ENCODE peak calls at places on chromosomes 3 and 15, in eight cellular contexts. F is NB4; C is GM12865; S is PC-3; X is dorsolateral prefrontal cortex; D is right cardiac atrium; Y is kidney epithelial cell; Q is CD8-positive, alpha-beta memory T cell. G is an unnamed sample.

GRCh38 chr3:76310059-76310458 is 524.7 kb upstream of the ZNF717 start:
- DNase-seq in F (no peak), C (no peak), S (no peak), X (no peak), D (no peak), Y (no peak), Q (no peak), G (no peak)

GRCh38 chr3:74546426-74546825 is 68.0 kb downstream of the CNTN3 start:
- DNase-seq in F (no peak), C (no peak), S (no peak), X (no peak), D (no peak), Y (no peak), Q (no peak), G (no peak)

GRCh38 chr3:146469206-146470017 is at the start of gene PLSCR2:
- DNase-seq in F (no peak), C (peak), S (peak), X (no peak), D (peak), Y (peak), Q (peak), G (no peak)

GRCh38 chr15:98881526-98882517 is 125.8 kb downstream of the PGPEP1L start:
- DNase-seq in F (peak), C (peak), S (peak), X (no peak), D (peak), Y (no peak), Q (no peak), G (peak)

GRCh38 chr3:189360291-189360690 is 188.5 kb downstream of the TPRG1 start:
- DNase-seq in F (no peak), C (no peak), S (no peak), X (no peak), D (no peak), Y (no peak), Q (no peak), G (no peak)

GRCh38 chr15:26082833-26083174 is 219.7 kb upstream of the ATP10A start:
- DNase-seq in F (no peak), C (no peak), S (no peak), X (no peak), D (no peak), Y (no peak), Q (no peak), G (no peak)

GRCh38 chr3:188400494-188401243 is 246.7 kb downstream of the LPP start:
- DNase-seq in F (no peak), C (peak), S (no peak), X (no peak), D (no peak), Y (no peak), Q (no peak), G (no peak)

GRCh38 chr3:179558742-179559364 is 3.9 kb upstream of the ACTL6A start:
- DNase-seq in F (peak), C (peak), S (peak), X (peak), D (peak), Y (no peak), Q (peak), G (peak)

GRCh38 chr15:64808785-64809453 is 16.5 kb downstream of the PIF1 start:
- DNase-seq in F (no peak), C (no peak), S (no peak), X (no peak), D (no peak), Y (no peak), Q (no peak), G (no peak)

GRCh38 chr3:75395601-75396315 is 268.4 kb upstream of the FRG2C start:
- DNase-seq in F (no peak), C (no peak), S (no peak), X (no peak), D (no peak), Y (no peak), Q (no peak), G (no peak)

GRCh38 chr3:123899300-123899865 is 15.3 kb upstream of the MYLK start:
- DNase-seq in F (no peak), C (no peak), S (peak), X (no peak), D (no peak), Y (no peak), Q (no peak), G (no peak)

GRCh38 chr15:101201411-101202174 is 50.3 kb downstream of the CHSY1 start:
- DNase-seq in F (peak), C (no peak), S (peak), X (peak), D (peak), Y (peak), Q (no peak), G (peak)

GRCh38 chr3:143295201-143296080 is 175.9 kb downstream of the CHST2 start:
- DNase-seq in F (no peak), C (no peak), S (no peak), X (no peak), D (no peak), Y (no peak), Q (no peak), G (no peak)

GRCh38 chr3:101077361-101078011 is 84.3 kb upstream of the ABI3BP start:
- DNase-seq in F (no peak), C (no peak), S (peak), X (no peak), D (no peak), Y (no peak), Q (no peak), G (no peak)

GRCh38 chr3:134460965-134461364 is 24.8 kb downstream of the ANAPC13 start:
- DNase-seq in F (no peak), C (no peak), S (peak), X (no peak), D (no peak), Y (no peak), Q (no peak), G (no peak)

GRCh38 chr3:156577731-156578130 is 22.8 kb upstream of the SSR3 start:
- DNase-seq in F (no peak), C (no peak), S (peak), X (no peak), D (no peak), Y (no peak), Q (no peak), G (no peak)

GRCh38 chr3:78494831-78495230 is 1273.0 kb downstream of the ROBO1 start:
- DNase-seq in F (no peak), C (no peak), S (no peak), X (no peak), D (no peak), Y (no peak), Q (no peak), G (no peak)

GRCh38 chr15:58401276-58401675 is 30.5 kb upstream of the LIPC start:
- DNase-seq in F (no peak), C (no peak), S (no peak), X (no peak), D (no peak), Y (no peak), Q (no peak), G (no peak)

GRCh38 chr3:182713743-182714517 is 79.4 kb upstream of the ATP11B start:
- DNase-seq in F (peak), C (peak), S (peak), X (no peak), D (no peak), Y (peak), Q (no peak), G (peak)

GRCh38 chr3:100252006-100252405 is 8.8 kb upstream of the TBC1D23 start:
- DNase-seq in F (no peak), C (no peak), S (no peak), X (no peak), D (no peak), Y (no peak), Q (no peak), G (no peak)

GRCh38 chr3:71218508-71218907 is 365.0 kb downstream of the FOXP1 start:
- DNase-seq in F (no peak), C (no peak), S (no peak), X (no peak), D (no peak), Y (no peak), Q (no peak), G (no peak)

GRCh38 chr15:23422099-23422945 is 24.7 kb downstream of the GOLGA6L2 start:
- DNase-seq in F (no peak), C (no peak), S (no peak), X (no peak), D (no peak), Y (no peak), Q (no peak), G (no peak)

GRCh38 chr3:120512655-120513054 is 61.9 kb upstream of the FSTL1 start:
- DNase-seq in F (no peak), C (no peak), S (no peak), X (no peak), D (no peak), Y (no peak), Q (no peak), G (no peak)

DNA sequence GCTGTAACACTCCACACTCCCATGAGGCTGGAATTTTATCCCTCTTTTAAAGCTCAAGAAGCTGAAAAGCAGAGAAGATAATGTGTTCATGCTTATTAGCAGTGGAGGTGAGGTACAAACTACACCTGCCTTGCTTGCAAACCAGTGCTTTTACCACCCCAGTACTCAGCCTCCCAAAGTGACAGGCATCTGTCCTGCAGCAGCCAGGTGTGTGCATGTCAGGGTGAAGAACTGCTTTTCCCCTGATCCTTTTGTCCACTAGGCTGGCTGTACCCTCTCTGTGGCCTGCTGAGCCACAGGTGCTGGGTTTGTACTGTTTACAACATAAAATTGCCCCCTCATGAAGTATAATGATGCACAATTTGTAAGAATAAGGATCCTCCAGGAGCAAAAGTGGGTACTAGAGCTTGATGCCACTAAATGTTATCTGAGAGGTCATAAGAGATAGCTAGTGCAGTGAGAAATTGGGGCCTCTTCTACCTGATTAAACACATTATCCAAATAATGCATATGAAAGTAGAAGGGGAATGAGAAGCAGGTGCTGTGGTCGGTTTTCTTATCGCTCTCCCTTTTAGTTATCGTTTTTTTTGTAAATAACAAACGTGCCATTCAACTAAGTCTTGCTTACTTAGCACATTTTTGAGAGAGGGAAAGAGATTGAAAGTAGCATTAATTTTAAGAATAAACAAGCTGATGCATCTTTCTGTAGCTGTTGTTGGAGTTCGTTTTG is 39.2 kb upstream of the GADL1 start:
- DNase-seq in F (no peak), C (no peak), S (no peak), X (no peak), D (no peak), Y (no peak), Q (no peak), G (no peak)
- H3K4me3 ChIP-seq in F (no peak), C (no peak), S (no peak), X (no peak), D (peak), Y (no peak), Q (no peak), G (no peak)

DNA sequence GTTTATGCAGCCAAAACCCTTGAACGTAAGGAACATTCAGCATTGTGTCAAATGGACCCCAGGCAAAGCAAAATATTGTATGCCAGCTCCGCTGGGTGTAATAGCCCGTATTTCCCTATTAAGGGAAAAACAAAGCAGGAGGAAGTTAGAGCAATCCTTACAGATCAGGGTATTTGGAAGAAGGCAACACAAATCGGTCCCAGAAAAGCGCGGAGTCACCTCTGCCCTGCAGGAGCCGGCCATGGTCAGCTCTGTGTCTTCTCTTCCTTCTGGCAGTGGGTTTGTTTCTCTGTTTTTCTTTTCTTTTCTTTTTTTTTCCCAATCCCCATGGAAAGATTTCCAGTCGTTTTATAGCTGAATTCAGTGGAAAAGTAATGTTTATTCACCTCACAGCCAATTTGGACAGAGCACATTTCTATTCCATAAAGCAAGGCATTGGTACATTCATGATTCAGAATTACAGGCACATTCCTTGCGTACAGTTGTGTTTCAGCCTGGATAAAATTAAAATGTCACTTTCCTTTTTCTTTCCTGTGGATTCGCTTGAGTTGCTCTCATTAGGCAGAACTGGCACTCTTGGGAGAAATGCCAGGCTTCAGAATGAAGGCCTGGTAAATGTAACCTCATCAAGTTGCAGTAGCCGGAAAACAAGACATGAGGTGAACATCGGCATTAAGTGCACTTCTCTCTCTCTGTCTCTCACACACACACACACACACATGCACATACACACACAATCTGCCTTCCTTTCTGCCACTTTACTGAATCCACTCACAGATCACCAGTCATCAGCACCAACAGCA is 204.5 kb upstream of the UBE2E1 start:
- DNase-seq in F (no peak), C (no peak), S (no peak), X (no peak), D (no peak), Y (peak), Q (no peak), G (no peak)
- H3K4me3 ChIP-seq in F (no peak), C (no peak), S (no peak), X (no peak), D (no peak), Y (no peak), Q (no peak), G (no peak)

DNA sequence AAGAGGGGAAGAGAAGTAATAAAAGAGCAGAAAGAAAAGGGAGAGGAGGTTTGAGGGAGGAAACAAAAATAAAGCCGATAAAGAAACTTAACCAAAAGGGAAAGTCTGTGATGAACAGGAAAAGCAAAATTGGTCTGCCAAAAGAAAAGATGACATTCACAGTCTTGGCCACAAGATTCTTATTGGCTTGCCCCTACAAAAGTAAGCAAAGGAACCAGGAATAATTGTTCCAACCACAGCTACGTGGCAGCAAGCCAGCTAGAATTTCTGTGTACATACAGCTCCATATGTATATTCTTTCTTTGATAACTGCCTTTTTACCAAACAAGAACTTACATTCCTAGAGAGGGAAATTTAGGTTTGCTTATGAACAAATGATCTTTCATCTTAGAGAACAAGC is 79.6 kb downstream of the MLH1 start:
- DNase-seq in F (no peak), C (no peak), S (peak), X (no peak), D (no peak), Y (no peak), Q (no peak), G (peak)
- H3K4me3 ChIP-seq in F (no peak), C (no peak), S (no peak), X (no peak), D (no peak), Y (no peak), Q (no peak), G (no peak)

GRCh38 chr3:18415836-18416235 is 9.3 kb downstream of the SATB1 start:
- DNase-seq in F (no peak), C (no peak), S (no peak), X (no peak), D (no peak), Y (no peak), Q (no peak), G (no peak)

GRCh38 chr3:18416332-18416731 is 8.8 kb downstream of the SATB1 start:
- DNase-seq in F (no peak), C (no peak), S (no peak), X (no peak), D (no peak), Y (no peak), Q (no peak), G (no peak)

GRCh38 chr3:18420584-18420983 is 4.6 kb downstream of the SATB1 start:
- DNase-seq in F (no peak), C (no peak), S (no peak), X (no peak), D (no peak), Y (no peak), Q (no peak), G (no peak)

GRCh38 chr3:18418173-18418572 is 7.0 kb downstream of the SATB1 start:
- DNase-seq in F (no peak), C (no peak), S (no peak), X (no peak), D (no peak), Y (no peak), Q (no peak), G (no peak)

DNA sequence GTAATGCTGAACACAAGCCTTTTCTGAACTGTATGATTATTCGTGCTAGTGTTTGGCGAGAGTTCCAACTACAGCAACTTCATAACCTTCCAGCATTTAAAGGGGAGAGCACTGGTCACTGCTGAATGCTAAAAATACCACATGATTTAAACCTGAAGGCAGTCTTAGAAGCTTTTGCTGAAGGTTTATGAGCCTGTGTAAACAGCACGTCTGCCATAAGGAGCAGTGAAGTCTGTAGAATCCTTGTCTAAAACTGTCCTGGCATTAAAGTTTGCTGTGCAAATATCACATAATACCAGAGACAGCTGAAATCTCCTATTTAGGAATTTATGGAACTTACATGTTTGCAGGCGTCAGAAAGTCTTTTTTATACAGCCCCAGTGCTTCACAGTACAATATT is 5.9 kb downstream of the SATB1 start:
- DNase-seq in F (no peak), C (no peak), S (peak), X (no peak), D (no peak), Y (no peak), Q (no peak), G (no peak)
- H3K4me3 ChIP-seq in F (no peak), C (no peak), S (peak), X (peak), D (no peak), Y (no peak), Q (peak), G (no peak)

GRCh38 chr3:122005033-122005565 is 16.9 kb downstream of the ILDR1 start:
- DNase-seq in F (peak), C (peak), S (peak), X (no peak), D (no peak), Y (no peak), Q (no peak), G (no peak)

GRCh38 chr3:122003596-122003995 is 18.5 kb downstream of the ILDR1 start:
- DNase-seq in F (no peak), C (no peak), S (no peak), X (no peak), D (no peak), Y (no peak), Q (no peak), G (no peak)

GRCh38 chr3:122003112-122003511 is 18.9 kb downstream of the ILDR1 start:
- DNase-seq in F (no peak), C (peak), S (no peak), X (no peak), D (no peak), Y (no peak), Q (no peak), G (no peak)

GRCh38 chr3:122001892-122002291 is 20.2 kb downstream of the ILDR1 start:
- DNase-seq in F (no peak), C (no peak), S (no peak), X (no peak), D (no peak), Y (no peak), Q (no peak), G (no peak)

GRCh38 chr3:122004123-122004522 is 17.9 kb downstream of the ILDR1 start:
- DNase-seq in F (peak), C (no peak), S (peak), X (no peak), D (no peak), Y (no peak), Q (no peak), G (no peak)
- H3K4me3 ChIP-seq in F (no peak), C (peak), S (no peak), X (no peak), D (no peak), Y (no peak), Q (no peak), G (no peak)

DNA sequence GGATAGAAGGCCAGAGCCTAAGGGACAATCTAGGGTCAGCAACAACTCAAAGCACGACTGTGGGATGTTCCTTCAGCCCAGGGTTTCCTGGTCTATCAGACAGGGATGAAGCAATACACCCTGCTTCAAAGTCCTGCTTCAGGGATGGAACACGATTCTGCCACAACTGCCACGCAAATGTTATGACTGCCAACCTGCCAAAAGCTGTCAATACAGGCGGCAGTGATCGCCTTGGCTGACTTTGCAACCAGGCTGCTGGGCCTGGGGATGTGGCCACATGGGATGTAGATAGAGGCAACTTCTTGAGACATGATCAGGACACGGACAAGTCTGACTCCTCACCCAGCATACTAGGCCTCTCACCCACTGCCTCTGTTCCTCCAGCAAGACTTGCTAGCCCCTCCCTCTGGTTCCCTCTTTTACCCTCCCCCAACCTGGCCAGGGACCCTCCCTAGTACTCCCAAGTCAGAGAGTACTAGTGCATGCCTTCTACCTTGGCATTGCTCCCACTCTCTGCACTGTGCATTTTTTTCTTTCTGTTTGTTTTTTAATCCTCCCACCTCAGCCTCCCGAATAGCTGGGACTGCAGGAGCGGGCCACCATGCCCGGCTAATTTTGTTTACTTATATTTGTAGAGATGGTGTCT is 7.6 kb downstream of the CCDC12 start:
- DNase-seq in F (no peak), C (no peak), S (no peak), X (no peak), D (no peak), Y (no peak), Q (no peak), G (no peak)
- H3K4me3 ChIP-seq in F (no peak), C (no peak), S (no peak), X (no peak), D (no peak), Y (no peak), Q (no peak), G (no peak)

GRCh38 chr3:44024194-44024593 is 217.5 kb upstream of the TOPAZ1 start:
- DNase-seq in F (no peak), C (no peak), S (no peak), X (no peak), D (no peak), Y (no peak), Q (no peak), G (no peak)

GRCh38 chr3:44026224-44026865 is 215.3 kb upstream of the TOPAZ1 start:
- DNase-seq in F (no peak), C (no peak), S (no peak), X (no peak), D (no peak), Y (no peak), Q (no peak), G (no peak)

GRCh38 chr3:44020178-44020577 is 221.5 kb upstream of the TOPAZ1 start:
- DNase-seq in F (no peak), C (no peak), S (no peak), X (no peak), D (no peak), Y (no peak), Q (no peak), G (no peak)

GRCh38 chr3:44019736-44020135 is 221.9 kb upstream of the TOPAZ1 start:
- DNase-seq in F (no peak), C (no peak), S (no peak), X (no peak), D (no peak), Y (no peak), Q (no peak), G (no peak)

GRCh38 chr3:44021646-44022594 is 219.8 kb upstream of the TOPAZ1 start:
- DNase-seq in F (no peak), C (peak), S (no peak), X (no peak), D (no peak), Y (no peak), Q (no peak), G (no peak)
- H3K4me3 ChIP-seq in F (no peak), C (peak), S (no peak), X (peak), D (peak), Y (peak), Q (no peak), G (no peak)